ENCODE peak calls at places on chromosomes 11 and 22, in eight cellular contexts. M is cardiac muscle cell, Z is left ventricle myocardium inferior, U is suprapubic skin, V is neural progenitor cell, N is psoas muscle, R is spleen, K is Peyer's patch. Y is an unnamed sample. For H3K36me3 and H3K4me1, the result is how much of the 10 kb centered on the place peaks cover.

GRCh38 chr22:29625090-29625825 is 21.8 kb downstream of the NF2 start:
- DNase-seq in M (peak), Z (no peak), U (no peak), V (peak), N (peak), R (no peak), K (peak), Y (peak)

GRCh38 chr11:1873048-1873812 is 18.5 kb downstream of the PRR33 start:
- DNase-seq in M (peak), Z (peak), U (peak), V (peak), N (peak), R (peak), K (no peak), Y (no peak)

GRCh38 chr22:45090364-45090960 is 73.3 kb upstream of the NUP50 start:
- DNase-seq in M (peak), Z (no peak), U (no peak), V (peak), N (no peak), R (no peak), K (no peak), Y (no peak)

GRCh38 chr11:61162092-61162935 is 1.1 kb upstream of the VPS37C start:
- DNase-seq in M (peak), Z (no peak), U (peak), V (no peak), N (no peak), R (no peak), K (peak), Y (peak)

GRCh38 chr22:47605886-47606285 is 843.4 kb downstream of the TBC1D22A start:
- DNase-seq in M (no peak), Z (no peak), U (peak), V (no peak), N (no peak), R (peak), K (peak), Y (no peak)

GRCh38 chr11:105609832-105610781 is at the start of gene GRIA4:
- DNase-seq in M (peak), Z (no peak), U (peak), V (peak), N (peak), R (peak), K (peak), Y (no peak)

GRCh38 chr11:93685196-93685595 is 23.7 kb downstream of the CEP295 start:
- DNase-seq in M (peak), Z (no peak), U (no peak), V (no peak), N (no peak), R (no peak), K (no peak), Y (no peak)

GRCh38 chr11:2439820-2440219 is 4.5 kb downstream of the TRPM5 start:
- DNase-seq in M (no peak), Z (no peak), U (no peak), V (no peak), N (no peak), R (no peak), K (no peak), Y (no peak)

GRCh38 chr11:6326303-6326702 is 6.0 kb upstream of the CAVIN3 start:
- DNase-seq in M (no peak), Z (no peak), U (no peak), V (no peak), N (no peak), R (no peak), K (no peak), Y (no peak)

GRCh38 chr11:94128171-94128745 is 383 bp upstream of the PANX1 start:
- DNase-seq in M (no peak), Z (no peak), U (no peak), V (no peak), N (no peak), R (peak), K (no peak), Y (no peak)

GRCh38 chr11:22627421-22627820 is 1.8 kb upstream of the FANCF start:
- DNase-seq in M (no peak), Z (no peak), U (no peak), V (no peak), N (no peak), R (peak), K (no peak), Y (no peak)

GRCh38 chr11:75667831-75668507 is 869 bp downstream of the MAP6 start:
- DNase-seq in M (peak), Z (peak), U (no peak), V (peak), N (peak), R (no peak), K (no peak), Y (no peak)

GRCh38 chr11:10669258-10670033 is 24.1 kb downstream of the IRAG1 start:
- DNase-seq in M (peak), Z (no peak), U (no peak), V (no peak), N (peak), R (no peak), K (no peak), Y (no peak)

GRCh38 chr11:124983674-124984511 is 29.9 kb downstream of the CCDC15 start:
- DNase-seq in M (no peak), Z (no peak), U (no peak), V (no peak), N (no peak), R (no peak), K (no peak), Y (no peak)

GRCh38 chr11:106133529-106133928 is 56.1 kb downstream of the AASDHPPT start:
- DNase-seq in M (no peak), Z (no peak), U (no peak), V (no peak), N (no peak), R (no peak), K (no peak), Y (no peak)

GRCh38 chr22:19231986-19232385 is 53.5 kb upstream of the SLC25A1 start:
- DNase-seq in M (no peak), Z (no peak), U (no peak), V (no peak), N (no peak), R (no peak), K (no peak), Y (no peak)

GRCh38 chr11:23865341-23865975 is 631.4 kb upstream of the LUZP2 start:
- DNase-seq in M (no peak), Z (no peak), U (no peak), V (no peak), N (no peak), R (no peak), K (no peak), Y (no peak)

GRCh38 chr11:100581318-100581717 is 105.8 kb upstream of the ARHGAP42 start:
- DNase-seq in M (no peak), Z (no peak), U (peak), V (no peak), N (peak), R (no peak), K (peak), Y (no peak)

GRCh38 chr22:31179345-31179744 is 19.4 kb downstream of the RNF185 start:
- DNase-seq in M (no peak), Z (no peak), U (peak), V (no peak), N (no peak), R (no peak), K (peak), Y (no peak)

GRCh38 chr22:16608931-16609330 is 16.3 kb upstream of the CCT8L2 start:
- DNase-seq in M (no peak), Z (no peak), U (no peak), V (no peak), N (peak), R (no peak), K (no peak), Y (no peak)

GRCh38 chr11:14861680-14862079 is 30.4 kb downstream of the CYP2R1 start:
- DNase-seq in M (no peak), Z (no peak), U (no peak), V (no peak), N (no peak), R (no peak), K (peak), Y (no peak)

GRCh38 chr11:22703561-22703960 is 37.1 kb downstream of the GAS2 start:
- DNase-seq in M (peak), Z (no peak), U (no peak), V (no peak), N (no peak), R (no peak), K (no peak), Y (no peak)

GRCh38 chr22:47175761-47176359 is 413.4 kb downstream of the TBC1D22A start:
- DNase-seq in M (no peak), Z (no peak), U (peak), V (no peak), N (peak), R (peak), K (peak), Y (no peak)

GRCh38 chr11:100356035-100356434 is 331.1 kb upstream of the ARHGAP42 start:
- DNase-seq in M (no peak), Z (no peak), U (no peak), V (no peak), N (no peak), R (no peak), K (no peak), Y (no peak)

GRCh38 chr22:27726726-27727449 is 74.7 kb downstream of the MN1 start:
- DNase-seq in M (peak), Z (peak), U (peak), V (no peak), N (peak), R (no peak), K (no peak), Y (no peak)

GRCh38 chr11:61889831-61890230 is 1.5 kb downstream of the FADS3 start:
- DNase-seq in M (no peak), Z (no peak), U (no peak), V (no peak), N (no peak), R (no peak), K (no peak), Y (no peak)

GRCh38 chr11:58506935-58507334 is 970 bp downstream of the OR5B21 start:
- DNase-seq in M (no peak), Z (no peak), U (no peak), V (no peak), N (no peak), R (no peak), K (no peak), Y (no peak)

GRCh38 chr11:45086526-45086925 is 59.9 kb upstream of the PRDM11 start:
- DNase-seq in M (no peak), Z (no peak), U (no peak), V (no peak), N (no peak), R (no peak), K (no peak), Y (no peak)

GRCh38 chr11:65532388-65533064 is 7.6 kb downstream of the SCYL1 start:
- DNase-seq in M (no peak), Z (no peak), U (no peak), V (no peak), N (no peak), R (no peak), K (no peak), Y (no peak)

GRCh38 chr11:44380009-44380313 is 70.0 kb upstream of the ALX4 start:
- DNase-seq in M (no peak), Z (no peak), U (no peak), V (no peak), N (no peak), R (no peak), K (no peak), Y (no peak)

GRCh38 chr11:122998727-122999370 is 17.2 kb upstream of the BSX start:
- DNase-seq in M (no peak), Z (no peak), U (no peak), V (peak), N (no peak), R (no peak), K (no peak), Y (no peak)

GRCh38 chr11:59669611-59670009 is 773 bp upstream of the PATL1 start:
- DNase-seq in M (peak), Z (peak), U (peak), V (no peak), N (peak), R (peak), K (peak), Y (no peak)

GRCh38 chr22:20741634-20742581 is 32.0 kb upstream of the SERPIND1 start:
- DNase-seq in M (peak), Z (no peak), U (no peak), V (peak), N (no peak), R (no peak), K (peak), Y (peak)

GRCh38 chr11:112968988-112969714 is 7.9 kb downstream of the NCAM1 start:
- DNase-seq in M (peak), Z (no peak), U (no peak), V (no peak), N (no peak), R (no peak), K (no peak), Y (no peak)

GRCh38 chr11:102630598-102631448 is 5.7 kb upstream of the MMP20 start:
- DNase-seq in M (no peak), Z (no peak), U (no peak), V (no peak), N (no peak), R (no peak), K (peak), Y (no peak)

GRCh38 chr22:30420401-30421178 is 5.0 kb upstream of the MTFP1 start:
- DNase-seq in M (peak), Z (no peak), U (no peak), V (no peak), N (no peak), R (no peak), K (no peak), Y (no peak)

GRCh38 chr22:44580756-44581435 is 82.9 kb upstream of the RTL6 start:
- DNase-seq in M (no peak), Z (no peak), U (peak), V (no peak), N (no peak), R (peak), K (peak), Y (no peak)

GRCh38 chr22:30127749-30128166 is 47.5 kb downstream of the HORMAD2 start:
- DNase-seq in M (peak), Z (no peak), U (no peak), V (no peak), N (no peak), R (no peak), K (no peak), Y (no peak)

GRCh38 chr11:118200901-118201680 is 23.7 kb downstream of the JAML start:
- DNase-seq in M (no peak), Z (no peak), U (no peak), V (no peak), N (no peak), R (no peak), K (no peak), Y (no peak)

DNA sequence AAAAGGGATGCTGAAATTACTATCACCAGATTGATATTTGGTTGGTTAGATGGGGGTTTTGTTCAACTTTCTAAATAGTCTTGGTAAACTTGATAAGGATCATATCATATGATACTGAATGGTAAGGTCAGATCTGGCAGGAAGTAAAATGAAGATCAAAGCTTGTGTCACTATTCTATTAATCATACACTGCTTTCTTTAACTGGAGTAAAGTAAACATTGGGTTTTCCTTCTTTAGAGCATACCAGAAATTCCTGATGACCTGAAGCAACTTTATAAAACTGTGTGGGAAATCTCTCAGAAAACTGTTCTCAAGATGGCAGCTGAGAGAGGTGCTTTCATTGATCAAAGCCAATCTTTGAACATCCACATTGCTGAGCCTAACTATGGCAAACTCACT is 40.2 kb downstream of the RRM1 start:
- DNase-seq in M (peak), Z (no peak), U (no peak), V (no peak), N (no peak), R (no peak), K (no peak), Y (no peak)
- H3K36me3 ChIP-seq in M (under half), Z (half or more), U (half or more), V (under half), N (under half), R (half or more), K (under half), Y (under half)

GRCh38 chr11:115500547-115501503 is 3.4 kb downstream of the CADM1 start:
- DNase-seq in M (no peak), Z (no peak), U (no peak), V (peak), N (no peak), R (no peak), K (no peak), Y (no peak)

GRCh38 chr11:115499891-115500290 is 4.3 kb downstream of the CADM1 start:
- DNase-seq in M (no peak), Z (no peak), U (no peak), V (no peak), N (no peak), R (no peak), K (no peak), Y (no peak)

GRCh38 chr11:115502636-115503082 is 1.6 kb downstream of the CADM1 start:
- DNase-seq in M (no peak), Z (no peak), U (peak), V (no peak), N (peak), R (no peak), K (no peak), Y (no peak)

GRCh38 chr11:115501895-115502589 is 2.2 kb downstream of the CADM1 start:
- DNase-seq in M (no peak), Z (no peak), U (no peak), V (peak), N (no peak), R (no peak), K (no peak), Y (no peak)

GRCh38 chr11:115501504-115501894 is 2.7 kb downstream of the CADM1 start:
- DNase-seq in M (no peak), Z (no peak), U (no peak), V (peak), N (no peak), R (no peak), K (no peak), Y (no peak)
- H3K27ac ChIP-seq in M (no peak), Z (peak), U (no peak), V (no peak), N (no peak), R (no peak), K (no peak), Y (no peak)

DNA sequence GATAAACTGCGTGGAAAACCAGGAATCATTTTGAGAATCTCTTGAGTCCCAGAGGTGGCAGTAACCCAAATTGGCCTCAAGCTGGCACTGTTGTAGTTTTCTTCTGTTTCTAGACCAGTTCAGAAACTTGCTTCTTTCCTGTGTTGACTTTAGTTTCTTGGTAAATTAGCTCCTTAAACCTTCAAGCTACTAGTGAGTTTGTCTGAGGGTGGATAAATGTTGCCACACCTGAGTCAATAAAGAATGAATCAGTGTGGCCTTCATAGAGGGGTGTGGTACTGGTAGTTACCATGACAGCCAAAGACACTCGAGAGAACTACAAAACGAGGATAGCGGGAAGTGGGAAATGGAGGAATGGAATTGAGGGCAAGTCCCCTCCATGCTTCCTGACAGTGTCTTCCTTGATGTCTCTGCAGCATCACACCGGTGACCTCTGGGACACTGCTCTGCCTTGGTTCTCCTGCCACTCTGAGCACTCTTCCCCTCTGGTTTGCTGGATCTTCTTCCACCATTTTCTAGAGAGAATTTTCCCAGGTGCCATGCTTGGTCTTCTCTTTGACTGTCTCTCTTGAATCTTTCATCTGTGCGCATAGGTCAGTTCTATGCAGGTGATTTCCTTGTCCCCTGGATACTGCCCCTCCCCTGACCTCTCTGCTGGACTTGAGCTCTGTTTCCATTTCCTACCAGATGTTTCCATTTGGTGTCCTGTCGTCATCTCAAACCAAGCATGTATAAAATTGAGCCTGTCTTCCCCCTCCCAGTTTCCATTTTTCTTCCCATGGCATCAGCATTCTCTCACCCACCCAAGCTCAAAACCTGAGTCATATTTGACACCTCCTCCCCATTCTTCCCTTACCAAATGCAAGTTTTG is 7.2 kb downstream of the POLD4 start:
- DNase-seq in M (peak), Z (no peak), U (no peak), V (peak), N (no peak), R (no peak), K (peak), Y (no peak)
- H3K4me1 ChIP-seq in M (under half), Z (under half), U (under half), V (under half), N (under half), R (half or more), K (under half), Y (under half)

GRCh38 chr22:24089951-24090350 is 78.8 kb downstream of the CABIN1 start:
- DNase-seq in M (no peak), Z (no peak), U (peak), V (no peak), N (no peak), R (peak), K (no peak), Y (no peak)
- H3K36me3 ChIP-seq in M (half or more), Z (half or more), U (half or more), V (under half), N (under half), R (half or more), K (half or more), Y (under half)

GRCh38 chr11:29538339-29539036 is 478.3 kb downstream of the KCNA4 start:
- DNase-seq in M (no peak), Z (no peak), U (no peak), V (no peak), N (no peak), R (no peak), K (no peak), Y (no peak)
- H3K27ac ChIP-seq in M (peak), Z (peak), U (no peak), V (no peak), N (no peak), R (no peak), K (no peak), Y (no peak)